ENCODE peak calls at places on chromosomes 4 and X, in six cellular contexts. Y is activated T-cell treated with anti-CD3 and anti-CD28 coated beads, Interleukin-2, amount 50 U/mL, for 4 hours; L is cortex of kidney; W is HCEC 1CT; N is DMS153; A is Ammon's horn. K is an unnamed sample.

GRCh38 chrX:136215559-136215958 is 35.6 kb downstream of the MAP7D3 start:
- DNase-seq in Y (no peak), L (no peak), W (no peak), N (no peak), A (no peak), K (no peak)

GRCh38 chr4:136505020-136505419 is 1027.3 kb downstream of the PCDH18 start:
- DNase-seq in Y (no peak), L (no peak), W (no peak), N (no peak), A (no peak), K (no peak)

GRCh38 chrX:64176876-64177275 is 28.6 kb downstream of the AMER1 start:
- DNase-seq in Y (no peak), L (no peak), W (no peak), N (no peak), A (no peak), K (no peak)

GRCh38 chr4:83197555-83198235 is 83.2 kb upstream of the PLAC8 start:
- DNase-seq in Y (no peak), L (no peak), W (no peak), N (no peak), A (peak; percentile 58), K (no peak)

GRCh38 chr4:139633661-139634060 is 32.0 kb upstream of the MGST2 start:
- DNase-seq in Y (no peak), L (no peak), W (no peak), N (peak; percentile 34), A (peak; percentile 45), K (peak; percentile 52)

GRCh38 chr4:142567199-142567598 is 278.9 kb downstream of the INPP4B start:
- DNase-seq in Y (peak; percentile 29), L (no peak), W (no peak), N (peak; percentile 63), A (no peak), K (peak; percentile 90)

GRCh38 chr4:147071341-147071740 is 125.7 kb upstream of the TTC29 start:
- DNase-seq in Y (no peak), L (no peak), W (no peak), N (no peak), A (no peak), K (no peak)

GRCh38 chrX:20382518-20383291 is 116.0 kb upstream of the RPS6KA3 start:
- DNase-seq in Y (no peak), L (no peak), W (no peak), N (peak; percentile 20), A (no peak), K (no peak)

GRCh38 chrX:275967-276587 is 5.1 kb upstream of the PLCXD1 start:
- DNase-seq in Y (no peak), L (no peak), W (peak; percentile 35), N (no peak), A (peak; percentile 82), K (no peak)

GRCh38 chr4:8201341-8201781 is 2.3 kb downstream of the SH3TC1 start:
- DNase-seq in Y (peak; percentile 43), L (no peak), W (no peak), N (no peak), A (no peak), K (no peak)

GRCh38 chr4:71992571-71992970 is 39.2 kb upstream of the NPFFR2 start:
- DNase-seq in Y (no peak), L (no peak), W (peak; percentile 22), N (no peak), A (no peak), K (peak; percentile 47)

GRCh38 chr4:176671532-176671931 is 121.2 kb downstream of the VEGFC start:
- DNase-seq in Y (no peak), L (no peak), W (no peak), N (no peak), A (no peak), K (peak; percentile 86)

GRCh38 chr4:110294165-110294564 is 95.8 kb upstream of the ELOVL6 start:
- DNase-seq in Y (no peak), L (no peak), W (peak; percentile 24), N (no peak), A (no peak), K (no peak)

GRCh38 chr4:82780398-82781231 is 18.0 kb downstream of the SCD5 start:
- DNase-seq in Y (no peak), L (no peak), W (no peak), N (peak; percentile 98), A (peak; percentile 71), K (peak; percentile 6)

GRCh38 chrX:13077168-13077567 is 32.7 kb upstream of the FAM9C start:
- DNase-seq in Y (peak; percentile 18), L (no peak), W (peak; percentile 15), N (no peak), A (no peak), K (no peak)

GRCh38 chrX:72123471-72124185 is 8.1 kb downstream of the RTL5 start:
- DNase-seq in Y (no peak), L (no peak), W (no peak), N (no peak), A (no peak), K (no peak)

GRCh38 chr4:75561789-75562188 is 5.9 kb downstream of the ODAPH start:
- DNase-seq in Y (no peak), L (no peak), W (no peak), N (no peak), A (no peak), K (no peak)

GRCh38 chr4:140363558-140363957 is 9.9 kb upstream of the SCOC start:
- DNase-seq in Y (no peak), L (no peak), W (no peak), N (peak; percentile 52), A (no peak), K (no peak)

GRCh38 chrX:148271263-148271662 is 229.2 kb upstream of the AFF2 start:
- DNase-seq in Y (no peak), L (no peak), W (no peak), N (no peak), A (no peak), K (no peak)

GRCh38 chrX:102712216-102712966 is at the start of gene GPRASP2:
- DNase-seq in Y (no peak), L (no peak), W (peak; percentile 1), N (no peak), A (peak; percentile 21), K (no peak)

GRCh38 chr4:74534936-74535335 is 90.0 kb downstream of the AREG start:
- DNase-seq in Y (no peak), L (no peak), W (no peak), N (no peak), A (no peak), K (no peak)

GRCh38 chrX:42219231-42219630 is 295.9 kb upstream of the CASK start:
- DNase-seq in Y (no peak), L (no peak), W (no peak), N (no peak), A (no peak), K (no peak)

GRCh38 chrX:154529206-154529612 is 13.2 kb upstream of the FAM3A start:
- DNase-seq in Y (no peak), L (no peak), W (peak; percentile 74), N (no peak), A (no peak), K (no peak)

GRCh38 chrX:54029543-54030143 is 14.6 kb downstream of the PHF8 start:
- DNase-seq in Y (no peak), L (no peak), W (no peak), N (peak; percentile 24), A (no peak), K (no peak)